ENCODE peak calls at places on chromosome 19, in nine cellular contexts. B is iPS-NIHi11, K is dorsolateral prefrontal cortex, R is ACHN, J is left ventricle myocardium inferior, L is NCI-H446 treated with DMSO at 0.1 percent for 48 hours, F is T follicular helper cell, T is D341Med, O is lower leg skin. S is an unnamed sample.

GRCh38 chr19:3146677-3147100 is 10.9 kb downstream of the GNA15 start:
- DNase-seq in B (peak; percentile 80), K (no peak), R (peak; percentile 27), J (no peak), L (no peak), F (peak; percentile 48), T (peak; percentile 67), O (no peak), S (no peak)

GRCh38 chr19:18167975-18168645 is 5.5 kb upstream of the IFI30 start:
- DNase-seq in B (peak; percentile 94), K (no peak), R (peak; percentile 41), J (peak; percentile 35), L (no peak), F (no peak), T (peak; percentile 92), O (no peak), S (no peak)

GRCh38 chr19:40365613-40366401 is 17.3 kb downstream of the PLD3 start:
- DNase-seq in B (peak; percentile 100), K (peak; percentile 76), R (peak; percentile 61), J (peak; percentile 58), L (no peak), F (no peak), T (no peak), O (peak; percentile 91), S (peak; percentile 79)

GRCh38 chr19:43499042-43499441 is 5.5 kb downstream of the PHLDB3 start:
- DNase-seq in B (no peak), K (no peak), R (no peak), J (no peak), L (no peak), F (no peak), T (no peak), O (no peak), S (no peak)

GRCh38 chr19:42057856-42058255 is 12.2 kb downstream of the GRIK5 start:
- DNase-seq in B (no peak), K (no peak), R (no peak), J (no peak), L (no peak), F (no peak), T (no peak), O (no peak), S (no peak)

GRCh38 chr19:38704488-38705026 is 39.7 kb downstream of the CAPN12 start:
- DNase-seq in B (no peak), K (no peak), R (no peak), J (no peak), L (no peak), F (no peak), T (no peak), O (no peak), S (no peak)

GRCh38 chr19:3222709-3223108 is 1.8 kb upstream of the CELF5 start:
- DNase-seq in B (no peak), K (no peak), R (no peak), J (no peak), L (no peak), F (no peak), T (no peak), O (no peak), S (no peak)

GRCh38 chr19:10603084-10603872 is 16.2 kb upstream of the AP1M2 start:
- DNase-seq in B (peak; percentile 44), K (no peak), R (no peak), J (peak; percentile 39), L (no peak), F (peak; percentile 74), T (peak; percentile 48), O (peak; percentile 90), S (peak; percentile 55)

GRCh38 chr19:31676271-31677004 is 327.2 kb upstream of the TSHZ3 start:
- DNase-seq in B (peak; percentile 62), K (no peak), R (peak; percentile 8), J (no peak), L (no peak), F (no peak), T (no peak), O (no peak), S (no peak)

GRCh38 chr19:5976768-5977167 is 1.2 kb downstream of the RANBP3 start:
- DNase-seq in B (no peak), K (no peak), R (no peak), J (no peak), L (no peak), F (no peak), T (no peak), O (no peak), S (no peak)

GRCh38 chr19:18194554-18195238 is 1.7 kb downstream of the MPV17L2 start:
- DNase-seq in B (peak; percentile 84), K (no peak), R (no peak), J (no peak), L (no peak), F (no peak), T (peak; percentile 85), O (no peak), S (no peak)

GRCh38 chr19:4052114-4052992 is 14.3 kb downstream of the ZBTB7A start:
- DNase-seq in B (no peak), K (no peak), R (no peak), J (no peak), L (no peak), F (no peak), T (no peak), O (peak; percentile 91), S (no peak)

GRCh38 chr19:47446534-47447469 is 24.9 kb downstream of the SLC8A2 start:
- DNase-seq in B (peak; percentile 83), K (peak; percentile 35), R (no peak), J (no peak), L (no peak), F (no peak), T (no peak), O (no peak), S (no peak)

GRCh38 chr19:35029737-35030256 is 473 bp upstream of the SCN1B start:
- DNase-seq in B (no peak), K (no peak), R (no peak), J (no peak), L (no peak), F (no peak), T (no peak), O (no peak), S (no peak)

GRCh38 chr19:2494084-2494446 is 18.1 kb downstream of the GADD45B start:
- DNase-seq in B (no peak), K (peak; percentile 31), R (peak; percentile 30), J (no peak), L (no peak), F (no peak), T (no peak), O (no peak), S (no peak)

GRCh38 chr19:54558339-54558738 is 15.3 kb upstream of the LILRA2 start:
- DNase-seq in B (no peak), K (no peak), R (no peak), J (no peak), L (no peak), F (no peak), T (no peak), O (no peak), S (no peak)

GRCh38 chr19:45901432-45901903 is 945 bp downstream of the MYPOP start:
- DNase-seq in B (peak; percentile 32), K (no peak), R (no peak), J (peak; percentile 53), L (no peak), F (no peak), T (peak; percentile 73), O (peak; percentile 90), S (peak; percentile 33)

GRCh38 chr19:42110658-42111057 is 21.6 kb downstream of the POU2F2 start:
- DNase-seq in B (no peak), K (no peak), R (no peak), J (no peak), L (no peak), F (no peak), T (no peak), O (no peak), S (no peak)

GRCh38 chr19:3665681-3666544 is 34.4 kb downstream of the PIP5K1C start:
- DNase-seq in B (peak; percentile 96), K (peak; percentile 65), R (no peak), J (peak; percentile 72), L (no peak), F (peak; percentile 63), T (peak; percentile 92), O (peak; percentile 95), S (peak; percentile 50)

GRCh38 chr19:47573076-47574026 is at the start of gene ZNF541:
- DNase-seq in B (peak; percentile 43), K (peak; percentile 70), R (no peak), J (peak; percentile 64), L (no peak), F (peak; percentile 80), T (peak; percentile 36), O (peak; percentile 93), S (peak; percentile 50)

GRCh38 chr19:48629599-48630288 is 7.4 kb downstream of the DBP start:
- DNase-seq in B (peak; percentile 76), K (peak; percentile 45), R (no peak), J (peak; percentile 54), L (no peak), F (no peak), T (peak; percentile 50), O (no peak), S (no peak)

GRCh38 chr19:38039966-38040365 is 133.0 kb downstream of the SIPA1L3 start:
- DNase-seq in B (no peak), K (no peak), R (no peak), J (no peak), L (no peak), F (no peak), T (no peak), O (no peak), S (no peak)

GRCh38 chr19:38070573-38070972 is 153.4 kb downstream of the DPF1 start:
- DNase-seq in B (no peak), K (no peak), R (no peak), J (no peak), L (no peak), F (no peak), T (no peak), O (no peak), S (no peak)

GRCh38 chr19:4061178-4061682 is 5.5 kb downstream of the ZBTB7A start:
- DNase-seq in B (peak; percentile 67), K (no peak), R (no peak), J (peak; percentile 85), L (no peak), F (peak; percentile 32), T (no peak), O (peak; percentile 98), S (peak; percentile 89)

GRCh38 chr19:14978377-14978776 is 1.3 kb downstream of the SLC1A6 start:
- DNase-seq in B (no peak), K (no peak), R (no peak), J (no peak), L (no peak), F (no peak), T (no peak), O (peak; percentile 10), S (no peak)

GRCh38 chr19:4754248-4754647 is 30.6 kb upstream of the DPP9 start:
- DNase-seq in B (no peak), K (no peak), R (no peak), J (no peak), L (no peak), F (no peak), T (no peak), O (no peak), S (no peak)

GRCh38 chr19:5561559-5561958 is 6.2 kb downstream of the TINCR start:
- DNase-seq in B (no peak), K (no peak), R (no peak), J (no peak), L (no peak), F (no peak), T (no peak), O (no peak), S (no peak)

GRCh38 chr19:39802958-39803357 is 24.3 kb downstream of the LEUTX start:
- DNase-seq in B (no peak), K (no peak), R (no peak), J (no peak), L (no peak), F (no peak), T (no peak), O (no peak), S (no peak)

GRCh38 chr19:38731654-38732301 is 12.5 kb downstream of the CAPN12 start:
- DNase-seq in B (no peak), K (no peak), R (no peak), J (no peak), L (no peak), F (no peak), T (no peak), O (no peak), S (no peak)

GRCh38 chr19:1027953-1028902 is 1.8 kb downstream of the CNN2 start:
- DNase-seq in B (peak; percentile 85), K (no peak), R (peak; percentile 84), J (peak; percentile 61), L (no peak), F (peak; percentile 48), T (peak; percentile 48), O (peak; percentile 95), S (peak; percentile 88)

GRCh38 chr19:33344210-33344609 is 29.3 kb upstream of the CEBPG start:
- DNase-seq in B (peak; percentile 43), K (peak; percentile 36), R (no peak), J (no peak), L (no peak), F (no peak), T (no peak), O (no peak), S (no peak)

S was measured in tibial artery.